ENCODE peak calls at places on chromosomes 6 and 20, in four cellular contexts. X is BE2C, J is NB4, Y is T-helper 2 cell. S is an unnamed sample.

GRCh38 chr6:4820704-4821276 is 44.6 kb downstream of the CDYL start:
- DNase-seq in J (no peak), X (no peak), Y (no peak), S (no peak)

GRCh38 chr6:1027795-1028569 is 283.9 kb upstream of the FOXQ1 start:
- DNase-seq in J (no peak), X (no peak), Y (no peak), S (no peak)

GRCh38 chr6:52574709-52575489 is 2.0 kb downstream of the TRAM2 start:
- DNase-seq in Y (peak; percentile 13), X (no peak), J (peak; percentile 78), S (peak; percentile 76)

GRCh38 chr6:44925100-44925739 is 402.9 kb upstream of the RUNX2 start:
- DNase-seq in X (no peak), J (peak; percentile 20), Y (no peak), S (no peak)

GRCh38 chr6:135535989-135536414 is 38.5 kb upstream of the AHI1 start:
- DNase-seq in X (no peak), J (peak; percentile 52), Y (no peak), S (no peak)

GRCh38 chr6:90790696-90791095 is 203.8 kb upstream of the MAP3K7 start:
- DNase-seq in J (no peak), Y (no peak), X (no peak), S (no peak)

GRCh38 chr6:79818471-79818870 is 128.9 kb downstream of the ELOVL4 start:
- DNase-seq in X (no peak), Y (no peak), J (no peak), S (no peak)

GRCh38 chr6:4776493-4776966 is 326 bp downstream of the CDYL start:
- DNase-seq in X (peak; percentile 66), J (peak; percentile 75), Y (peak; percentile 18), S (no peak)

GRCh38 chr6:7136859-7137334 is 29.1 kb downstream of the RREB1 start:
- DNase-seq in J (peak; percentile 57), Y (no peak), X (no peak), S (no peak)

GRCh38 chr6:108716801-108717791 is 131.1 kb upstream of the ARMC2 start:
- DNase-seq in J (no peak), Y (no peak), X (no peak), S (no peak)

GRCh38 chr6:41080623-41081022 is 7.8 kb downstream of the NFYA start:
- DNase-seq in Y (no peak), J (no peak), X (no peak), S (no peak)

GRCh38 chr6:85544776-85545175 is 48.9 kb downstream of the SNX14 start:
- DNase-seq in Y (no peak), X (no peak), J (no peak), S (no peak)

GRCh38 chr6:14736231-14736953 is 509.5 kb upstream of the JARID2 start:
- DNase-seq in J (no peak), X (no peak), Y (no peak), S (no peak)

GRCh38 chr6:14037402-14038277 is 79.9 kb upstream of the CD83 start:
- DNase-seq in Y (no peak), X (no peak), J (no peak), S (no peak)

GRCh38 chr6:129695373-129696027 is 14.5 kb downstream of the ARHGAP18 start:
- DNase-seq in J (no peak), X (no peak), Y (no peak), S (no peak)

GRCh38 chr6:158552055-158552795 is 7.7 kb upstream of the TMEM181 start:
- DNase-seq in X (no peak), Y (no peak), J (no peak), S (no peak)

GRCh38 chr20:23609486-23610109 is 3.9 kb upstream of the CST9 start:
- DNase-seq in J (no peak), Y (no peak), X (no peak), S (no peak)

GRCh38 chr20:37864275-37864674 is 38.7 kb upstream of the VSTM2L start:
- DNase-seq in Y (no peak), J (no peak), X (no peak), S (no peak)

GRCh38 chr20:22248052-22248667 is 336.2 kb downstream of the FOXA2 start:
- DNase-seq in Y (no peak), J (peak; percentile 14), X (peak; percentile 13), S (no peak)

GRCh38 chr6:26183581-26184408 is 96.6 kb downstream of the HFE start:
- DNase-seq in Y (peak; percentile 24), J (peak; percentile 93), X (peak; percentile 50), S (peak; percentile 88)

GRCh38 chr6:123091091-123091895 is 95.3 kb downstream of the CLVS2 start:
- DNase-seq in J (no peak), X (no peak), Y (no peak), S (no peak)

GRCh38 chr20:22403860-22404608 is 180.3 kb downstream of the FOXA2 start:
- DNase-seq in X (no peak), Y (no peak), J (no peak), S (no peak)

GRCh38 chr6:165832471-165832836 is 169.4 kb upstream of the PDE10A start:
- DNase-seq in J (no peak), Y (no peak), X (no peak), S (no peak)

GRCh38 chr20:48006036-48006833 is 221.0 kb upstream of the SULF2 start:
- DNase-seq in X (no peak), J (peak; percentile 97), Y (no peak), S (no peak)

GRCh38 chr6:110196874-110197273 is 16.6 kb downstream of the CDC40 start:
- DNase-seq in J (no peak), Y (no peak), X (no peak), S (no peak)

GRCh38 chr6:30875244-30876038 is 8.9 kb upstream of the DDR1 start:
- DNase-seq in X (no peak), J (no peak), Y (no peak), S (no peak)

GRCh38 chr6:43983191-43983590 is 144.1 kb downstream of the MRPL14 start:
- DNase-seq in X (no peak), Y (no peak), J (no peak), S (no peak)

GRCh38 chr6:13101409-13101808 is 226.9 kb downstream of the TBC1D7 start:
- DNase-seq in Y (no peak), J (peak; percentile 16), X (no peak), S (no peak)

GRCh38 chr20:33015700-33016580 is 8.4 kb downstream of the BPIFB2 start:
- DNase-seq in X (no peak), J (no peak), Y (no peak), S (no peak)

GRCh38 chr6:168372871-168373270 is 53.3 kb upstream of the DACT2 start:
- DNase-seq in X (no peak), Y (no peak), J (no peak), S (no peak)

S was measured in stimulated activated effector memory CD8-positive, alpha-beta T cell treated with anti-CD3 and anti-CD28 coated beads, Interleukin-12 subunit alpha, Interleukin-12 subunit beta, amount 100 ng/mL, for 72 hours.